ENCODE peak calls at places on chromosomes 1 and 21, in seven cellular contexts. V is H9, B is right atrium auricular region, D is iPS DF 6.9, W is GM12878, I is body of pancreas, C is upper lobe of left lung. O is an unnamed sample.

GRCh38 chr1:73044241-73044640 is 761.9 kb upstream of the NEGR1 start:
- DNase-seq in V (no peak), B (no peak), D (no peak), W (no peak), I (no peak), C (no peak), O (no peak)

GRCh38 chr1:230778916-230779590 is 31.9 kb downstream of the CAPN9 start:
- DNase-seq in V (no peak), B (no peak), D (no peak), W (no peak), I (no peak), C (no peak), O (no peak)

GRCh38 chr1:203335503-203335902 is 15.4 kb downstream of the FMOD start:
- DNase-seq in V (no peak), B (no peak), D (no peak), W (no peak), I (no peak), C (no peak), O (no peak)

GRCh38 chr1:177384461-177384860 is 213.7 kb downstream of the BRINP2 start:
- DNase-seq in V (no peak), B (no peak), D (no peak), W (no peak), I (no peak), C (no peak), O (no peak)

GRCh38 chr1:29603622-29604021 is 367.3 kb downstream of the PTPRU start:
- DNase-seq in V (no peak), B (no peak), D (no peak), W (no peak), I (peak), C (no peak), O (no peak)

GRCh38 chr1:162500805-162501204 is 3.2 kb downstream of the UHMK1 start:
- DNase-seq in V (no peak), B (no peak), D (no peak), W (no peak), I (no peak), C (no peak), O (no peak)

GRCh38 chr1:9280015-9280860 is 12.5 kb upstream of the SPSB1 start:
- DNase-seq in V (peak), B (peak), D (no peak), W (no peak), I (no peak), C (peak), O (no peak)

GRCh38 chr1:40742363-40743061 is 41.1 kb upstream of the KCNQ4 start:
- DNase-seq in V (no peak), B (no peak), D (no peak), W (no peak), I (no peak), C (no peak), O (no peak)

GRCh38 chr1:85582687-85583354 is 2.3 kb downstream of the CCN1 start:
- DNase-seq in V (no peak), B (no peak), D (no peak), W (no peak), I (no peak), C (peak), O (no peak)

GRCh38 chr1:176460606-176461336 is 2.2 kb upstream of the PAPPA2 start:
- DNase-seq in V (no peak), B (no peak), D (no peak), W (no peak), I (no peak), C (no peak), O (no peak)

GRCh38 chr1:7287013-7287412 is 484.1 kb upstream of the VAMP3 start:
- DNase-seq in V (no peak), B (no peak), D (no peak), W (no peak), I (no peak), C (no peak), O (no peak)

GRCh38 chr1:226717256-226717909 is 21.7 kb downstream of the ITPKB start:
- DNase-seq in V (no peak), B (no peak), D (no peak), W (no peak), I (peak), C (peak), O (no peak)

GRCh38 chr1:167439301-167439988 is 78.9 kb downstream of the CD247 start:
- DNase-seq in V (peak), B (peak), D (no peak), W (no peak), I (peak), C (peak), O (no peak)

GRCh38 chr1:116971481-116971880 is 30.1 kb upstream of the CD101 start:
- DNase-seq in V (no peak), B (no peak), D (no peak), W (no peak), I (no peak), C (no peak), O (no peak)

GRCh38 chr1:116972676-116973035 is 28.9 kb upstream of the CD101 start:
- DNase-seq in V (no peak), B (no peak), D (no peak), W (no peak), I (no peak), C (no peak), O (no peak)

GRCh38 chr1:116966791-116967190 is 34.8 kb upstream of the CD101 start:
- DNase-seq in V (no peak), B (no peak), D (no peak), W (no peak), I (no peak), C (no peak), O (no peak)

GRCh38 chr1:116968724-116969123 is 32.8 kb upstream of the CD101 start:
- DNase-seq in V (no peak), B (no peak), D (no peak), W (no peak), I (no peak), C (no peak), O (no peak)

DNA sequence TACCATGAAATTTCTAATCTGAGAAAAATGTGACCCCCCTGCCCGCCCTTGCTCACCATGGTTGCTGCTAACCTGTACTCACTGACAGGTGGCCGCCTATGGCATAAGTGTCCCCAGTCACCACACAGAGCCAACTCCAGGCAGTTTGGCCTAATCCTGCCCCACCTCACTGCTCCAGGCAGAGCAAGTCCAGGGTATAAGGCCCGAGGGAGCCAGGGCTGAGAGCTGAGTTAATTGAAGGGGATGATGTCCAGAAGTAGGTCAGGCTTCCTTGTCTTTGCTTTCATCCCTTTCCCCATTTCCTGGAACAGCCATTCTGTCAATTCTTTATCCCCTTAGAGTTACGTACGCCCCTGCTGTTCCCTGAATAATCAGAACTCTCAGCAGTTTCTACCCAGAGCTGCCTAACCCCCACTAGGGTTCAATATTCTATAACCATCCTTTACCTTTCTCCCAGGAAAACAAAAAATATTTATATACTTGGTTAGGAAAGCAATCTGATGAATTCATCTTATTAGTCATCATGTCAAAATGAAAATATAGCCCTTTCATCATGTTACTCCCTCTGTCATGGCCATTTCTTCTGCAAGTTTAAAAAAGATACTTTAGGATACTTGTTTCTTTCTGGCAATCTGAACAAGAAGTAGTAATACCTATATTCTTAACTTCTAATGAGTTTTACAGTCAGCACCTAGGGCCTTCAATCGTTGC is 29.4 kb upstream of the CD101 start:
- DNase-seq in V (no peak), B (no peak), D (no peak), W (no peak), I (no peak), C (no peak), O (no peak)
- H3K27ac ChIP-seq in V (no peak), B (peak), D (no peak), W (no peak), I (no peak), C (no peak), O (no peak)

GRCh38 chr1:32998997-32999396 is 34.4 kb upstream of the RNF19B start:
- DNase-seq in V (no peak), B (no peak), D (no peak), W (no peak), I (no peak), C (peak), O (no peak)

GRCh38 chr1:33001282-33001681 is 35.4 kb downstream of the AK2 start:
- DNase-seq in V (no peak), B (no peak), D (no peak), W (no peak), I (no peak), C (no peak), O (no peak)

GRCh38 chr1:32998009-32998555 is 33.5 kb upstream of the RNF19B start:
- DNase-seq in V (no peak), B (no peak), D (no peak), W (no peak), I (no peak), C (no peak), O (no peak)

GRCh38 chr1:33000427-33001026 is 35.9 kb upstream of the RNF19B start:
- DNase-seq in V (no peak), B (no peak), D (no peak), W (no peak), I (no peak), C (no peak), O (no peak)

DNA sequence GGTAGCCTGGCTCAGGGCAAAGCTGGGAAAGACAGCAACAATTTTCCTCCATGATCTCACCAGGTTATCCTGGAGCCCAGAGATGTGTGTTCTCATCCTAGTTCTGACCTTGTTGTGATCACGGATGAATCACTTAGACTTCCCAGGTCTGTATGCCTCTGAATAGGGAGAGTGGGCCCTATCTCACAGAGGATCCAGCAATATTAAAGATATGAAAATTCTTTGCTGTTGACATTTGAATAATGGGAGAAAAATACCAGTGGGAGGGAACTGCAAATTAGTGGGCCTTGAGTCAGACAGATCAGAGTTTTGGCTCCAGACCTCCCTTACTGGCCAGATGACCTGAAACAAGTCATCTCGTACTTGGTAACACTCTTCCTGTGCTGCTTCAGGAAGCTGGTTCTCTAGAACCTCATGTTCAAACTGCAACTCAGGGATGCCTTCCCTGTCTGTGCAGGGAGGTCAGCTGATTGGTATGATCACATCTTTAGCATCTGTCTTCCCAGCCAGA is 32.8 kb upstream of the RNF19B start:
- DNase-seq in V (no peak), B (no peak), D (no peak), W (no peak), I (no peak), C (no peak), O (no peak)
- H3K27ac ChIP-seq in V (no peak), B (peak), D (no peak), W (peak), I (peak), C (peak), O (no peak)

DNA sequence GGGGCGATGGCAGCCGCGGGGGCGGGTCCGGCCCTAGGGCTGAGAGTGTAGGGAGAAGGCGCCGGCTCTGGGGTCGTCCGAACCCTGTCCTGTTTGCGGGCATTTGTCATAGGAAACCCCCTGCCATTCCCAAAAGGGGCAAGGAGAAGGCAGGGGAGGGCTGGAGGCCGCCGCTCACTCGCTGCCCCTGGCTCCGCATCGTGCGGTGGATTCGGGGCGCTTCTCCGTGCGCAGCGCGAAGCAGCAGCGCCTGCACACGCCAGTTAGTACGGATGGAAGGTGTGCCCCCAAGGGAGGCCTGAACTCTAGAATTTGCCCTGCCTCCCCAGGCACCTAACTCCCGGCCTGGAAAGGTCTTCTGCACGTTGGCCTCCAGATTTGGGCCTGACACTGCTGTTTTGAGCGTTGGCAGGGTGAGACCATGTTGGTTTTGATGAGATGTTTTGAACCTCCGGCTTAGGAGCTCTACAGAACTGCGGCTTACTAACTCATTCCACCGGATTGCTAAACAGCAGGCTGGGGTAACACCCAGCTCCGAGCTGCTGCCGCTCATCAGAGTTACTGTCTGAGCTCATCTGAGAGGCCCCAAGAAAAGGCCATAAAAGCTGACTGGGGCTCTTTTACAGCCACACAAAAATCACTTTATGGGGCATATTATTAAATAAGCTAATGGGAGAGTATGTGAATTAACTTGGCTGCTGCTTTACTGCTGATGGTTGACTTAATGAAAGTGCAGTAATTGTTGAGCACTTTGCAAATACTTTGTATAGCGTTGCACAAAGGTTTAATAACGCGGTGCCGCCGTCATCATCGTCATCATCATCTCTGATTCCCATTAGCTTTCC is 987 bp downstream of the GPR137B start:
- DNase-seq in V (no peak), B (no peak), D (no peak), W (no peak), I (no peak), C (peak), O (no peak)
- H3K27ac ChIP-seq in V (no peak), B (peak), D (no peak), W (peak), I (no peak), C (peak), O (no peak)

GRCh38 chr21:25910809-25911208 is 176.0 kb downstream of the GABPA start:
- DNase-seq in V (no peak), B (no peak), D (no peak), W (no peak), I (no peak), C (no peak), O (no peak)
- H3K27ac ChIP-seq in V (no peak), B (no peak), D (no peak), W (no peak), I (no peak), C (no peak), O (no peak)

DNA sequence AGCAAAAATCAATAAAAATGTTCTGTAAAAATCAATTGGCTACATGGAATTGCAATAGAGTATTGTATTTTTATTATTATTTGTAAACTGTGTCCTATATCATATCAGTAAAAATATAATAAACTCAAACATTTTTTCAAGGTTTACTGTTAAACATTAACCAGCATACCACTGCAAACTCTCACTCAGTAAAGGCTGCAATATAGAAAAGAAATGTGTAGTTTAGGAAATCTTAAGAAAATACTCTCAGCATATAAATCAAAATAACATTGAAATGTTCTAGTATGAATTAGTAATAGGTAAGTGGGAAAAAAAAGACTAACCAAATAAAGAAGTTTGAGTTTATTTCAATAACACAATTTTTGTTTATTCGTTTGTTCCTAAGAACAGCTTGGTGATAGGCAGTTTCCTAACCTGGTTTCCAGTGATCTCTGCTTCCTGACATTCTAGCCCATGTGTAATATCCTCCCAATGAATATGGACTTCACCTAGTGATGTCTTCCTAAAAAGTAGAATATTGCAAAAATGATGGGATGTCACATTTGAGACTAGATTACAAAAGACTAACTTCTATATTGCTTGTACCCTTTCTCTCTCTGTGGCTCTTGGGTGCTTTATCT is 870.1 kb downstream of the BRINP3 start:
- DNase-seq in V (no peak), B (no peak), D (no peak), W (no peak), I (no peak), C (no peak), O (no peak)
- H3K27ac ChIP-seq in V (no peak), B (no peak), D (no peak), W (no peak), I (no peak), C (no peak), O (no peak)

DNA sequence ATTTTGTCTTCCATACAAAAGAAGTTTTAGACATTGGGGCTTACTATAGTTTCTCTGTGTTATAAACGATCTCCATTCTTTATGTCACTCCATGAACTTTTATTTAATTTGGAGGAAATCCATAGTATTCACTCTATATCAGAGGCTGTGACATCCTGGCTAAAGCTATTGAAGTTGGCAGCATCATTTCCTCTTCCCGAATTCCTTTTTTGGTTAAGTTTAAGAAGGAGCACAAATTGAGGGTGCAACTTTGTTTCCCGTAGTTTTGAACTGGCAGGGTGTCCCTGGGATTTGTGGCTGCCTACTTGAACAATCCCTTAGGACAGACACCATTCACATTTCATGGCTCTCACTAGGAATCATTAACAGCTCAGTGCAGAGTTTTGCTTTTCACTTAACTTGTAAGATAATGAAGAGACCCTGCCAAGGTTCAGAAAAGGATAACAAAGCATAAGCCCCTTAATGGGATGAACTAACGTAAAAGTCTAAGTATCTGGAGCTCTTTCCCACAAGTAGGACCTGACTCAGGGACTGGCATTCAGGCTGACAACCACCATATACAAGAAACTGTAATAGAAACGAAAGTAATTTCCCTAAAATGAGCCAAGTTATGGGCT is 13.9 kb downstream of the S1PR1 start:
- DNase-seq in V (no peak), B (no peak), D (no peak), W (no peak), I (no peak), C (no peak), O (no peak)
- H3K27ac ChIP-seq in V (no peak), B (no peak), D (no peak), W (no peak), I (no peak), C (peak), O (no peak)

DNA sequence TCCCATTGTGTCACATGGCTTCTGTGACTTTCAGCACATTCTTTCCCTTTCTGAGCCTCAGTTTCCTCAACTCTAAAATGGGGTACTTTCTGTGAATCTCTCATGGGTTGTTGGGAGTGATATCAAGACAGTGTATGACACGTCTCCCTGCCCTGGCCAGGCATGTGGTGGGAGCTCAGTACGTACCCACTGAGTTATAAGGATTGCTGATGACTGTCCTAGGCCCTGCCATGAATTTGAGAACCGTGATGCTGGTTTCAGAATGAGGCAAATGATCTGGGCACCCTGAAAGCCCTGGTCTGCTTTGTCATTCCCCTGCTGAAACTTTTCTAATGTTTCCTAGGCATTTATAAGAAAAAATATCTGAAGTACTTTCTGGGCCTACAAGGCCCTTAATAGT is 3.6 kb downstream of the ZNF362 start:
- DNase-seq in V (no peak), B (no peak), D (no peak), W (no peak), I (no peak), C (no peak), O (no peak)
- H3K27ac ChIP-seq in V (no peak), B (no peak), D (no peak), W (peak), I (no peak), C (no peak), O (no peak)

DNA sequence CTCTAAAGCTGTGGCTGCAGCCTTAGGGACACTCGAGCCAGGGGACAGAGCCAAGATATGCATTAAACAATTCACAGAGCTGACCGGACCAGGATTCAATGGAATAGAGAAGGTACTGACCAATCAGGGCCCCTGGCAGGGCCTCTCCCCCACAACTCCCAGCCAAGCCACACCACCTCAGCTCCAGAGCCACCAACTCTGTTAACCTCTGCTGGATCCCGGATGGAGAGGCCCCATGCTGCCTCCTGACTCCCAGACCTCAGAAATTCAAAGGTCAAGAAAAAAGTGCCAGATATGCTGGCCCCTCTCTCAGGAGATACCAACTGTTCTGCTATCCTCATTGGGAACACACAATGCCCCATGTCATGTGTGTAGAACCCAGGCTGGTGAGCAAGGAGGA is 62.1 kb downstream of the CD46 start:
- DNase-seq in V (no peak), B (no peak), D (no peak), W (no peak), I (peak), C (no peak), O (no peak)
- H3K27ac ChIP-seq in V (no peak), B (peak), D (no peak), W (no peak), I (peak), C (peak), O (peak)

GRCh38 chr21:34808569-34809204 is 139.9 kb downstream of the CLIC6 start:
- DNase-seq in V (no peak), B (no peak), D (no peak), W (no peak), I (no peak), C (no peak), O (no peak)
- H3K27ac ChIP-seq in V (no peak), B (no peak), D (no peak), W (no peak), I (no peak), C (peak), O (peak)

GRCh38 chr1:237261198-237261597 is 219.2 kb downstream of the RYR2 start:
- DNase-seq in V (no peak), B (no peak), D (no peak), W (no peak), I (no peak), C (no peak), O (no peak)
- H3K27ac ChIP-seq in V (no peak), B (peak), D (no peak), W (no peak), I (no peak), C (no peak), O (no peak)